ENCODE peak calls at places on chromosomes 12 and 14, in eight cellular contexts. F is HAP-1; T is PC-3; L is GM04504; H is NCI-H1694; I is activated T-helper 9 cell treated with anti-CD3 and anti-CD28 coated beads, Interleukin-2, amount 50 U/mL, for 16 hours; E is skeletal muscle cell; S is RWPE2. R is an unnamed sample.
A peak's percentile ranks its signal among the peaks of the same experiment; 100 is the strongest.

GRCh38 chr12:102958073-102958829 is 777 bp downstream of the ASCL1 start:
- DNase-seq in F (no peak), T (no peak), L (no peak), H (no peak), I (no peak), E (no peak), S (no peak), R (peak; percentile 61)

GRCh38 chr14:60753264-60754126 is 18.9 kb downstream of the MNAT1 start:
- DNase-seq in F (no peak), T (no peak), L (no peak), H (no peak), I (peak; percentile 5), E (no peak), S (no peak), R (peak; percentile 12)

GRCh38 chr12:51419473-51420228 is 5.0 kb upstream of the SLC4A8 start:
- DNase-seq in F (no peak), T (peak; percentile 28), L (no peak), H (no peak), I (no peak), E (no peak), S (no peak), R (no peak)

GRCh38 chr12:92467886-92468285 is 234.9 kb upstream of the PLEKHG7 start:
- DNase-seq in F (no peak), T (peak; percentile 4), L (no peak), H (no peak), I (no peak), E (no peak), S (no peak), R (no peak)

GRCh38 chr12:20044836-20045235 is 323.5 kb upstream of the PDE3A start:
- DNase-seq in F (no peak), T (peak; percentile 15), L (peak; percentile 23), H (no peak), I (no peak), E (no peak), S (no peak), R (no peak)

GRCh38 chr14:52875707-52876106 is 75.1 kb downstream of the FERMT2 start:
- DNase-seq in F (no peak), T (no peak), L (no peak), H (no peak), I (no peak), E (no peak), S (no peak), R (no peak)

GRCh38 chr12:107369679-107370078 is 276.3 kb upstream of the CRY1 start:
- DNase-seq in F (no peak), T (no peak), L (no peak), H (no peak), I (no peak), E (no peak), S (no peak), R (no peak)

GRCh38 chr12:50642755-50643154 is 121.1 kb upstream of the ATF1 start:
- DNase-seq in F (no peak), T (no peak), L (no peak), H (no peak), I (no peak), E (no peak), S (peak; percentile 66), R (no peak)

GRCh38 chr14:52906141-52906601 is 44.7 kb downstream of the FERMT2 start:
- DNase-seq in F (no peak), T (peak; percentile 94), L (no peak), H (no peak), I (no peak), E (peak; percentile 62), S (no peak), R (no peak)

GRCh38 chr12:42957136-42957535 is 367.6 kb upstream of the PRICKLE1 start:
- DNase-seq in F (no peak), T (no peak), L (no peak), H (no peak), I (no peak), E (no peak), S (no peak), R (no peak)

GRCh38 chr12:92717202-92717601 is 14.4 kb downstream of the PLEKHG7 start:
- DNase-seq in F (peak; percentile 30), T (peak; percentile 34), L (no peak), H (no peak), I (no peak), E (peak; percentile 18), S (no peak), R (no peak)

GRCh38 chr12:39616666-39617065 is 2.9 kb downstream of the ABCD2 start:
- DNase-seq in F (no peak), T (no peak), L (no peak), H (no peak), I (no peak), E (no peak), S (no peak), R (no peak)

GRCh38 chr12:14654842-14655241 is 41.6 kb downstream of the GUCY2C start:
- DNase-seq in F (no peak), T (no peak), L (no peak), H (no peak), I (no peak), E (no peak), S (no peak), R (no peak)

GRCh38 chr12:13000616-13000934 is 510 bp upstream of the HEBP1 start:
- DNase-seq in F (no peak), T (peak; percentile 28), L (no peak), H (no peak), I (no peak), E (no peak), S (no peak), R (no peak)

GRCh38 chr12:128771681-128772080 is 52.1 kb downstream of the SLC15A4 start:
- DNase-seq in F (no peak), T (no peak), L (no peak), H (no peak), I (no peak), E (no peak), S (no peak), R (no peak)

GRCh38 chr12:98970210-98970609 is 325.1 kb downstream of the APAF1 start:
- DNase-seq in F (no peak), T (no peak), L (no peak), H (no peak), I (no peak), E (no peak), S (no peak), R (no peak)

GRCh38 chr12:80269953-80270552 is 170.7 kb downstream of the OTOGL start:
- DNase-seq in F (peak; percentile 34), T (peak; percentile 69), L (no peak), H (peak; percentile 62), I (no peak), E (no peak), S (no peak), R (no peak)

GRCh38 chr14:102593841-102594170 is 1.4 kb downstream of the RCOR1 start:
- DNase-seq in F (no peak), T (no peak), L (no peak), H (peak; percentile 45), I (no peak), E (no peak), S (no peak), R (no peak)

GRCh38 chr14:60331201-60332045 is 82.4 kb downstream of the PPM1A start:
- DNase-seq in F (peak; percentile 89), T (peak; percentile 96), L (peak; percentile 5), H (peak; percentile 87), I (peak; percentile 62), E (no peak), S (no peak), R (peak; percentile 89)

GRCh38 chr12:76031081-76031413 is 529 bp downstream of the PHLDA1 start:
- DNase-seq in F (no peak), T (peak; percentile 31), L (no peak), H (no peak), I (peak; percentile 10), E (no peak), S (no peak), R (no peak)

GRCh38 chr12:102824218-102824835 is 92.7 kb downstream of the PAH start:
- DNase-seq in F (peak; percentile 64), T (peak; percentile 3), L (no peak), H (no peak), I (no peak), E (no peak), S (no peak), R (no peak)

GRCh38 chr12:124928912-124929530 is 14.6 kb upstream of the UBC start:
- DNase-seq in F (no peak), T (peak; percentile 32), L (no peak), H (no peak), I (no peak), E (no peak), S (peak; percentile 87), R (no peak)

R was measured in stimulated activated effector memory CD8-positive, alpha-beta T cell treated with anti-CD3 and anti-CD28 coated beads, Interleukin-12 subunit alpha, Interleukin-12 subunit beta, amount 100 ng/mL, for 72 hours.